ENCODE peak calls at places on chromosomes 2 and 18, in six cellular contexts. O is mucosa of descending colon, P is astrocyte of the cerebellum, J is non-pigmented ciliary epithelial cell, U is small intestine, C is T-cell. W is an unnamed sample.

GRCh38 chr2:176076063-176076462 is 7.7 kb downstream of the EVX2 start:
- DNase-seq in O (no peak), P (no peak), J (no peak), U (no peak), C (no peak), W (no peak)

GRCh38 chr2:218028562-218029348 is 26.0 kb upstream of the TNS1 start:
- DNase-seq in O (no peak), P (no peak), J (no peak), U (no peak), C (no peak), W (no peak)

GRCh38 chr2:158559252-158559651 is 102.5 kb downstream of the PKP4 start:
- DNase-seq in O (no peak), P (no peak), J (no peak), U (no peak), C (no peak), W (no peak)

GRCh38 chr2:193272011-193272410 is 1077.3 kb upstream of the TMEFF2 start:
- DNase-seq in O (no peak), P (no peak), J (no peak), U (no peak), C (no peak), W (no peak)

GRCh38 chr2:43075906-43076585 is 150.4 kb downstream of the ZFP36L2 start:
- DNase-seq in O (no peak), P (no peak), J (no peak), U (no peak), C (no peak), W (peak; percentile 76)

GRCh38 chr18:64271264-64271663 is 122.4 kb upstream of the LINC00305 start:
- DNase-seq in O (no peak), P (no peak), J (no peak), U (no peak), C (no peak), W (no peak)

GRCh38 chr2:23498941-23499340 is 114.0 kb downstream of the KLHL29 start:
- DNase-seq in O (no peak), P (no peak), J (no peak), U (no peak), C (no peak), W (no peak)

GRCh38 chr2:25251032-25251460 is 82.7 kb upstream of the POMC start:
- DNase-seq in O (no peak), P (no peak), J (no peak), U (no peak), C (no peak), W (no peak)

GRCh38 chr18:22168360-22168921 is 948 bp upstream of the GATA6 start:
- DNase-seq in O (no peak), P (no peak), J (no peak), U (peak; percentile 75), C (no peak), W (no peak)

GRCh38 chr2:65040414-65041261 is 15.6 kb upstream of the CEP68 start:
- DNase-seq in O (peak; percentile 82), P (peak; percentile 71), J (peak; percentile 60), U (peak; percentile 83), C (peak; percentile 56), W (no peak)

W was measured in HS-27A.